ENCODE peak calls at places on chromosomes 3 and 15, in four cellular contexts. One of them, this sample, is unnamed.
A peak's percentile ranks its signal among the peaks of the same experiment; 100 is the strongest.

GRCh38 chr3:169676925-169677537 is 13.5 kb upstream of the MECOM start:
- DNase-seq in retinal pigment epithelial cell: no peak
- DNase-seq in activated T-helper 1 cell treated with Interleukin-2 at 50 U/mL for 16 hours: no peak
- DNase-seq in stromal cell of bone marrow: no peak
- DNase-seq in this sample: no peak

GRCh38 chr15:97168704-97169475 is 791.6 kb upstream of the ARRDC4 start:
- DNase-seq in retinal pigment epithelial cell: no peak
- DNase-seq in stromal cell of bone marrow: no peak
- DNase-seq in activated T-helper 1 cell treated with Interleukin-2 at 50 U/mL for 16 hours: no peak
- DNase-seq in this sample: no peak

GRCh38 chr15:29529043-29529442 is 259.4 kb upstream of the NSMCE3 start:
- DNase-seq in retinal pigment epithelial cell: no peak
- DNase-seq in activated T-helper 1 cell treated with Interleukin-2 at 50 U/mL for 16 hours: no peak
- DNase-seq in stromal cell of bone marrow: no peak
- DNase-seq in this sample: no peak

GRCh38 chr3:120162400-120162799 is 68.2 kb upstream of the GSK3B start:
- DNase-seq in retinal pigment epithelial cell: no peak
- DNase-seq in activated T-helper 1 cell treated with Interleukin-2 at 50 U/mL for 16 hours: no peak
- DNase-seq in stromal cell of bone marrow: no peak
- DNase-seq in this sample: no peak

GRCh38 chr3:184015381-184016019 is 2.2 kb downstream of the ABCC5 start:
- DNase-seq in activated T-helper 1 cell treated with Interleukin-2 at 50 U/mL for 16 hours: no peak
- DNase-seq in stromal cell of bone marrow: no peak
- DNase-seq in retinal pigment epithelial cell: peak; percentile 67
- DNase-seq in this sample: no peak

GRCh38 chr3:62529230-62529629 is 155.9 kb upstream of the FEZF2 start:
- DNase-seq in activated T-helper 1 cell treated with Interleukin-2 at 50 U/mL for 16 hours: no peak
- DNase-seq in retinal pigment epithelial cell: no peak
- DNase-seq in stromal cell of bone marrow: no peak
- DNase-seq in this sample: no peak

GRCh38 chr3:136547293-136547692 is 204.9 kb downstream of the STAG1 start:
- DNase-seq in retinal pigment epithelial cell: no peak
- DNase-seq in activated T-helper 1 cell treated with Interleukin-2 at 50 U/mL for 16 hours: no peak
- DNase-seq in stromal cell of bone marrow: no peak
- DNase-seq in this sample: no peak

GRCh38 chr15:28875461-28875965 is 10.3 kb upstream of the APBA2 start:
- DNase-seq in activated T-helper 1 cell treated with Interleukin-2 at 50 U/mL for 16 hours: no peak
- DNase-seq in retinal pigment epithelial cell: no peak
- DNase-seq in stromal cell of bone marrow: no peak
- DNase-seq in this sample: no peak

GRCh38 chr15:56910801-56911200 is 7.6 kb upstream of the TCF12 start:
- DNase-seq in activated T-helper 1 cell treated with Interleukin-2 at 50 U/mL for 16 hours: no peak
- DNase-seq in stromal cell of bone marrow: no peak
- DNase-seq in retinal pigment epithelial cell: no peak
- DNase-seq in this sample: no peak

GRCh38 chr3:15367059-15367458 is 34.7 kb upstream of the SH3BP5 start:
- DNase-seq in activated T-helper 1 cell treated with Interleukin-2 at 50 U/mL for 16 hours: no peak
- DNase-seq in stromal cell of bone marrow: no peak
- DNase-seq in retinal pigment epithelial cell: no peak
- DNase-seq in this sample: no peak

GRCh38 chr3:107761391-107761790 is 238.6 kb downstream of the BBX start:
- DNase-seq in retinal pigment epithelial cell: no peak
- DNase-seq in activated T-helper 1 cell treated with Interleukin-2 at 50 U/mL for 16 hours: no peak
- DNase-seq in stromal cell of bone marrow: no peak
- DNase-seq in this sample: no peak

GRCh38 chr15:83657549-83657948 is 3.6 kb downstream of the ADAMTSL3 start:
- DNase-seq in retinal pigment epithelial cell: no peak
- DNase-seq in activated T-helper 1 cell treated with Interleukin-2 at 50 U/mL for 16 hours: no peak
- DNase-seq in stromal cell of bone marrow: no peak
- DNase-seq in this sample: no peak

GRCh38 chr3:156675744-156676466 is 1.5 kb downstream of the TIPARP start:
- DNase-seq in activated T-helper 1 cell treated with Interleukin-2 at 50 U/mL for 16 hours: peak; percentile 2
- DNase-seq in retinal pigment epithelial cell: peak; percentile 75
- DNase-seq in stromal cell of bone marrow: peak; percentile 92
- DNase-seq in this sample: peak; percentile 7

GRCh38 chr3:38950585-38950984 is 101.2 kb downstream of the SCN11A start:
- DNase-seq in retinal pigment epithelial cell: no peak
- DNase-seq in stromal cell of bone marrow: no peak
- DNase-seq in activated T-helper 1 cell treated with Interleukin-2 at 50 U/mL for 16 hours: no peak
- DNase-seq in this sample: no peak

GRCh38 chr3:168722091-168722490 is 626.4 kb upstream of the GOLIM4 start:
- DNase-seq in retinal pigment epithelial cell: no peak
- DNase-seq in activated T-helper 1 cell treated with Interleukin-2 at 50 U/mL for 16 hours: no peak
- DNase-seq in stromal cell of bone marrow: peak; percentile 3
- DNase-seq in this sample: no peak

GRCh38 chr15:48177875-48178611 is at the start of gene MYEF2:
- DNase-seq in stromal cell of bone marrow: peak; percentile 27
- DNase-seq in activated T-helper 1 cell treated with Interleukin-2 at 50 U/mL for 16 hours: peak; percentile 29
- DNase-seq in retinal pigment epithelial cell: peak; percentile 46
- DNase-seq in this sample: peak; percentile 42

GRCh38 chr3:173410836-173411235 is 13.3 kb downstream of the NLGN1 start:
- DNase-seq in activated T-helper 1 cell treated with Interleukin-2 at 50 U/mL for 16 hours: no peak
- DNase-seq in stromal cell of bone marrow: no peak
- DNase-seq in retinal pigment epithelial cell: no peak
- DNase-seq in this sample: no peak

GRCh38 chr3:160633361-160634083 is 43.4 kb upstream of the ARL14 start:
- DNase-seq in activated T-helper 1 cell treated with Interleukin-2 at 50 U/mL for 16 hours: no peak
- DNase-seq in retinal pigment epithelial cell: no peak
- DNase-seq in stromal cell of bone marrow: no peak
- DNase-seq in this sample: no peak

GRCh38 chr3:108219336-108219735 is 2.9 kb downstream of the IFT57 start:
- DNase-seq in stromal cell of bone marrow: no peak
- DNase-seq in activated T-helper 1 cell treated with Interleukin-2 at 50 U/mL for 16 hours: no peak
- DNase-seq in retinal pigment epithelial cell: no peak
- DNase-seq in this sample: no peak

GRCh38 chr15:43273243-43273642 is 6.5 kb upstream of the TGM5 start:
- DNase-seq in stromal cell of bone marrow: no peak
- DNase-seq in retinal pigment epithelial cell: no peak
- DNase-seq in activated T-helper 1 cell treated with Interleukin-2 at 50 U/mL for 16 hours: no peak
- DNase-seq in this sample: no peak

GRCh38 chr3:193805448-193805847 is 212.4 kb downstream of the OPA1 start:
- DNase-seq in activated T-helper 1 cell treated with Interleukin-2 at 50 U/mL for 16 hours: no peak
- DNase-seq in stromal cell of bone marrow: peak; percentile 45
- DNase-seq in retinal pigment epithelial cell: peak; percentile 99
- DNase-seq in this sample: no peak

GRCh38 chr3:63724987-63725386 is 72.5 kb downstream of the SNTN start:
- DNase-seq in stromal cell of bone marrow: peak; percentile 39
- DNase-seq in retinal pigment epithelial cell: peak; percentile 88
- DNase-seq in activated T-helper 1 cell treated with Interleukin-2 at 50 U/mL for 16 hours: no peak
- DNase-seq in this sample: no peak

GRCh38 chr3:7166460-7166859 is 305.5 kb downstream of the GRM7 start:
- DNase-seq in stromal cell of bone marrow: no peak
- DNase-seq in activated T-helper 1 cell treated with Interleukin-2 at 50 U/mL for 16 hours: no peak
- DNase-seq in retinal pigment epithelial cell: no peak
- DNase-seq in this sample: no peak

GRCh38 chr3:134441321-134441720 is 44.5 kb downstream of the ANAPC13 start:
- DNase-seq in stromal cell of bone marrow: no peak
- DNase-seq in activated T-helper 1 cell treated with Interleukin-2 at 50 U/mL for 16 hours: no peak
- DNase-seq in retinal pigment epithelial cell: no peak
- DNase-seq in this sample: no peak

GRCh38 chr3:168888781-168889180 is 774.7 kb downstream of the MECOM start:
- DNase-seq in retinal pigment epithelial cell: no peak
- DNase-seq in activated T-helper 1 cell treated with Interleukin-2 at 50 U/mL for 16 hours: no peak
- DNase-seq in stromal cell of bone marrow: no peak
- DNase-seq in this sample: no peak

GRCh38 chr3:126197854-126198584 is 17.6 kb upstream of the ALDH1L1 start:
- DNase-seq in stromal cell of bone marrow: peak; percentile 32
- DNase-seq in retinal pigment epithelial cell: no peak
- DNase-seq in activated T-helper 1 cell treated with Interleukin-2 at 50 U/mL for 16 hours: no peak
- DNase-seq in this sample: peak; percentile 72

GRCh38 chr3:175193815-175194518 is 334.8 kb downstream of the NAALADL2 start:
- DNase-seq in activated T-helper 1 cell treated with Interleukin-2 at 50 U/mL for 16 hours: no peak
- DNase-seq in stromal cell of bone marrow: peak; percentile 21
- DNase-seq in retinal pigment epithelial cell: no peak
- DNase-seq in this sample: no peak

GRCh38 chr3:60386311-60386710 is 864.9 kb downstream of the FHIT start:
- DNase-seq in stromal cell of bone marrow: no peak
- DNase-seq in activated T-helper 1 cell treated with Interleukin-2 at 50 U/mL for 16 hours: no peak
- DNase-seq in retinal pigment epithelial cell: no peak
- DNase-seq in this sample: no peak

GRCh38 chr15:58840048-58840447 is 68.9 kb downstream of the MINDY2 start:
- DNase-seq in stromal cell of bone marrow: no peak
- DNase-seq in retinal pigment epithelial cell: peak; percentile 32
- DNase-seq in activated T-helper 1 cell treated with Interleukin-2 at 50 U/mL for 16 hours: no peak
- DNase-seq in this sample: no peak

GRCh38 chr3:172698650-172699049 is 12.2 kb downstream of the NCEH1 start:
- DNase-seq in activated T-helper 1 cell treated with Interleukin-2 at 50 U/mL for 16 hours: no peak
- DNase-seq in retinal pigment epithelial cell: no peak
- DNase-seq in stromal cell of bone marrow: no peak
- DNase-seq in this sample: no peak

GRCh38 chr3:146543461-146544012 is 870 bp downstream of the PLSCR1 start:
- DNase-seq in retinal pigment epithelial cell: no peak
- DNase-seq in activated T-helper 1 cell treated with Interleukin-2 at 50 U/mL for 16 hours: no peak
- DNase-seq in stromal cell of bone marrow: no peak
- DNase-seq in this sample: no peak

GRCh38 chr3:100005670-100006393 is 108.5 kb downstream of the FILIP1L start:
- DNase-seq in stromal cell of bone marrow: no peak
- DNase-seq in activated T-helper 1 cell treated with Interleukin-2 at 50 U/mL for 16 hours: no peak
- DNase-seq in retinal pigment epithelial cell: no peak
- DNase-seq in this sample: no peak

This sample was measured in stimulated activated effector memory CD8-positive, alpha-beta T cell treated with anti-CD3 and anti-CD28 coated beads, Interleukin-12 subunit alpha, Interleukin-12 subunit beta, amount 100 ng/mL, for 72 hours.